ENCODE peak calls at places on chromosome 20, in nine cellular contexts. D is OCI-LY7, P is Peyer's patch, T is IMR-90, C is epithelial cell of esophagus, A is AG04450, E is fibroblast of lung, Q is epithelial cell of proximal tubule, W is prostate gland. H is an unnamed sample.

GRCh38 chr20:21808863-21809664 is 103.6 kb downstream of the PAX1 start:
- DNase-seq in C (no peak), Q (no peak), T (no peak), P (peak; percentile 62), W (peak; percentile 8), A (no peak), D (peak; percentile 49), E (no peak), H (no peak)

GRCh38 chr20:1368448-1369199 is 24.2 kb downstream of the FKBP1A start:
- DNase-seq in A (no peak), Q (no peak), T (peak; percentile 66), D (no peak), E (peak; percentile 66), C (no peak), P (no peak), W (no peak), H (no peak)

GRCh38 chr20:48831702-48832422 is 4.1 kb upstream of the PREX1 start:
- DNase-seq in W (no peak), Q (no peak), T (peak; percentile 39), C (peak; percentile 64), D (no peak), A (no peak), P (no peak), E (peak; percentile 75), H (no peak)

GRCh38 chr20:1313236-1313964 is 15.5 kb downstream of the SDCBP2 start:
- DNase-seq in W (peak; percentile 46), T (peak; percentile 71), A (no peak), C (peak; percentile 69), D (peak; percentile 58), E (peak; percentile 86), Q (no peak), P (peak; percentile 77), H (peak; percentile 39)

GRCh38 chr20:63066506-63067265 is 59.9 kb upstream of the BHLHE23 start:
- DNase-seq in W (no peak), C (no peak), E (no peak), T (no peak), A (no peak), D (no peak), P (no peak), Q (no peak), H (no peak)

GRCh38 chr20:47328841-47329448 is 27.6 kb downstream of the ZMYND8 start:
- DNase-seq in E (no peak), A (no peak), Q (no peak), C (no peak), W (peak; percentile 52), D (no peak), T (no peak), P (peak; percentile 39), H (no peak)

GRCh38 chr20:37364013-37364926 is 18.3 kb downstream of the SRC start:
- DNase-seq in P (no peak), E (no peak), Q (no peak), D (no peak), A (no peak), T (no peak), C (no peak), W (no peak), H (no peak)

GRCh38 chr20:60221593-60221992 is 263.4 kb downstream of the CDH26 start:
- DNase-seq in D (no peak), C (no peak), W (no peak), E (no peak), A (no peak), Q (no peak), T (no peak), P (no peak), H (no peak)

GRCh38 chr20:24289737-24290481 is 179.5 kb upstream of the SYNDIG1 start:
- DNase-seq in D (no peak), Q (no peak), W (no peak), A (no peak), C (no peak), E (no peak), P (no peak), T (no peak), H (peak; percentile 12)

GRCh38 chr20:51456511-51457280 is 85.8 kb downstream of the NFATC2 start:
- DNase-seq in P (peak; percentile 89), D (no peak), A (peak; percentile 94), C (peak; percentile 97), E (peak; percentile 97), T (peak; percentile 95), W (peak; percentile 94), Q (peak; percentile 65), H (peak; percentile 92)
- H3K4me3 ChIP-seq in P (no peak overlapping the region), D (no peak overlapping the region), A (no peak overlapping the region), C (peak overlapping the region; percentile 32), E (peak overlapping the region; percentile 21), T (no peak overlapping the region), W (no peak overlapping the region), Q (peak overlapping the region; percentile 43), H (no peak overlapping the region)

DNA sequence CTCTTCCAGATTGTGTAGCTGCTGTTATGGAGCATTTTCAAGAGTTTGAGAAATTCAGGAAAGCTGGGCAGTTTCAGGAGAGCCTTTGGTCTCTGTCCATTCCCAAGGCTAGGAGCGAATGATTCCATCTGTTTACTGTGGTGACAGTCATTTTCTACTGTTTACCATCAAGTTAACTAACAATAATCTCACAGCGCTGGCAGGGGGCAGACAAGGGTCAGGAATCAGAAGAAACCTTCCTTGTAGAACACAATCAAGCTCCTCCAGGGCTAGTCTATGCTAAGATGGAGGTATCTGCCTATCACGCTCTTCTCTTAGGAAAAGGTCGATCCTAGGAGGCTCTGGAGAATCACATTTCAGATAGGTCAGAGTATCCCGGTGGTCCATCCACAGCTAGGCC is 293.9 kb downstream of the KIF16B start:
- DNase-seq in P (no peak), T (no peak), W (no peak), D (no peak), Q (no peak), E (no peak), C (no peak), A (no peak), H (no peak)
- TF ChIP-seq CTCF in P (peak; percentile 2), T (no peak), W (no peak), D (no peak), Q (peak; percentile 34), E (no peak), C (no peak), A (no peak), H (no peak)

GRCh38 chr20:276620-277495 is 13.7 kb downstream of the C20orf96 start:
- DNase-seq in D (no peak), C (no peak), P (no peak), E (no peak), Q (no peak), T (no peak), A (no peak), W (no peak), H (no peak)

GRCh38 chr20:278181-278580 is 12.4 kb downstream of the C20orf96 start:
- DNase-seq in W (no peak), T (no peak), A (no peak), E (no peak), C (no peak), D (no peak), P (no peak), Q (no peak), H (no peak)

GRCh38 chr20:275791-276190 is 14.8 kb downstream of the C20orf96 start:
- DNase-seq in T (no peak), D (no peak), W (no peak), A (no peak), C (no peak), E (no peak), P (no peak), Q (no peak), H (no peak)

GRCh38 chr20:277496-277781 is 13.1 kb downstream of the C20orf96 start:
- DNase-seq in T (no peak), D (no peak), A (no peak), E (no peak), Q (no peak), P (no peak), C (no peak), W (no peak), H (no peak)

GRCh38 chr20:278607-279571 is 11.7 kb downstream of the C20orf96 start:
- DNase-seq in E (no peak), D (no peak), Q (no peak), W (no peak), C (peak; percentile 43), P (no peak), A (no peak), T (no peak), H (no peak)
- H3K4me3 ChIP-seq in E (no peak overlapping the region), D (no peak overlapping the region), Q (no peak overlapping the region), W (no peak overlapping the region), C (no peak overlapping the region), P (no peak overlapping the region), A (no peak overlapping the region), T (no peak overlapping the region), H (no peak overlapping the region)

DNA sequence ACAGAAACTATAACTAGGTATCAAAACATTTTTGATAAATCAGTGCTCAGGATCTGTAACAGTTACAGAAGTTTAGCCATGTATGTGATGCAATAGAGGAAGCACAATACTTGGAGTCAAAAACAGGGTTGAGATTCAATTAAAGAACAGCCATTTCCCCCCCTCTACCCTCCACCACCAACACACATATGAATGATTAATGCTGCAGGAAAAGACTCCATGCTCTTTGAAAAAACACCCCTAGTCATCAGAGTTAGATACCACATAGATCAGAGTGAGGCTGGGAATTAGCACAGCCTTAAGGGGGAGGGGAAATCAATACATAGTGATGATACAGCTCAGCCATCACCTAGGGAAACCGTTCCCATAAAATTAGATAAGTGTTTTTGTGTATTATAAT is 108.9 kb upstream of the EMILIN3 start:
- DNase-seq in A (no peak), E (peak; percentile 9), W (no peak), C (no peak), T (no peak), P (no peak), D (no peak), Q (no peak), H (no peak)
- TF ChIP-seq CTCF in A (no peak), E (no peak), W (no peak), C (no peak), T (no peak), P (no peak), D (no peak), Q (no peak), H (no peak)

DNA sequence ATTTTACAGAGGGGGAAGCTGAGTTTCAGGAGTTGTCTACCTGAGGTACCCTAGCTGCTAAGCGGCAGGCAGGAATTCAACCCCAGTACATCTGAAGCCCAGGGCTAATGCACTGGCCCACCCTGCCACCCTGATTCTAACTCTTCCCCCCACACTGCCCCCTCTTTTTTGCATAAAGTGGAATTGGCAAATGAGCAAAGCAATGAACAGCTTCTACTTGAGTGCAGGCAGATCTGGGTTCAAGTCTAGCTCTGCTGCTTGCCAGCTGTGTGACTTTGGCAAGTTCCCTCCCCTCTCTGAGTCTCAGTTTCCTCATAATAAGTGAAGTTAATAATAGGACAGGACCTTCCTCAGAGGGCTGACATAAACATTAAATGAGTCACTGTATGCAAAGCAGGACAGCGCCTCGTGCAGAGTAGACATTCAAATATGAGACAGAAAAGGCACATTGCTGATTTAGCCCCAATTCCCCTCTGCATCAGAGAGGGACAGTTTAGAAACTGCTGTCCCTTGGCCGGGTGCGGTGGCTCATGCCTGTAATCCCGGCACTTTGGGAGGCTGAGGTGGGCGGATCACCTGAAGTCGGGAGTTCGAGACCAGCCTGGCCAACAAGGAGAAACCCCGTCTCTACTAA is 4.7 kb downstream of the ADA start:
- DNase-seq in C (peak; percentile 68), D (peak; percentile 94), T (peak; percentile 77), A (no peak), P (no peak), Q (no peak), E (peak; percentile 49), W (no peak), H (no peak)
- H3K4me3 ChIP-seq in C (no peak overlapping the region), D (peak overlapping the region; percentile 95), T (no peak overlapping the region), A (no peak overlapping the region), P (no peak overlapping the region), Q (no peak overlapping the region), E (no peak overlapping the region), W (no peak overlapping the region), H (no peak overlapping the region)

GRCh38 chr20:61874421-61875068 is 191.1 kb downstream of the TAF4 start:
- DNase-seq in T (peak; percentile 18), A (no peak), Q (no peak), D (peak; percentile 7), C (peak; percentile 52), P (no peak), E (peak; percentile 14), W (peak; percentile 74), H (no peak)
- TF ChIP-seq CTCF in T (peak; percentile 43), A (no peak), Q (peak; percentile 47), D (peak; percentile 52), C (peak; percentile 56), P (peak; percentile 12), E (no peak), W (peak; percentile 56), H (peak; percentile 32)